ENCODE peak calls at places on chromosomes 4 and X, in seven cellular contexts. One of them, this sample, is unnamed. For H3K4me1, the result is how much of the 10 kb centered on the place peaks cover.

GRCh38 chr4:149884529-149885206 is 69.0 kb upstream of the IQCM start:
- ATAC-seq in gastrocnemius medialis: no peak
- ATAC-seq in lower lobe of right lung: peak
- ATAC-seq in RWPE2: no peak
- ATAC-seq in heart right ventricle: no peak
- ATAC-seq in right cardiac atrium: peak
- ATAC-seq in Panc1: no peak
- ATAC-seq in this sample: no peak

GRCh38 chr4:169050308-169050707 is 40.3 kb upstream of the CBR4 start:
- ATAC-seq in gastrocnemius medialis: peak
- ATAC-seq in lower lobe of right lung: peak
- ATAC-seq in RWPE2: no peak
- ATAC-seq in heart right ventricle: peak
- ATAC-seq in right cardiac atrium: peak
- ATAC-seq in Panc1: no peak
- ATAC-seq in this sample: peak

GRCh38 chr4:3410401-3411135 is 31.2 kb upstream of the HGFAC start:
- ATAC-seq in gastrocnemius medialis: no peak
- ATAC-seq in lower lobe of right lung: no peak
- ATAC-seq in RWPE2: no peak
- ATAC-seq in heart right ventricle: no peak
- ATAC-seq in right cardiac atrium: no peak
- ATAC-seq in Panc1: no peak
- ATAC-seq in this sample: no peak

GRCh38 chr4:90012918-90013317 is 114.3 kb upstream of the CCSER1 start:
- ATAC-seq in gastrocnemius medialis: no peak
- ATAC-seq in lower lobe of right lung: no peak
- ATAC-seq in RWPE2: no peak
- ATAC-seq in heart right ventricle: no peak
- ATAC-seq in right cardiac atrium: no peak
- ATAC-seq in Panc1: no peak
- ATAC-seq in this sample: no peak

GRCh38 chrX:37754518-37754917 is 25.3 kb upstream of the CYBB start:
- ATAC-seq in gastrocnemius medialis: no peak
- ATAC-seq in lower lobe of right lung: no peak
- ATAC-seq in RWPE2: no peak
- ATAC-seq in heart right ventricle: no peak
- ATAC-seq in right cardiac atrium: no peak
- ATAC-seq in Panc1: no peak
- ATAC-seq in this sample: no peak

GRCh38 chr4:80062527-80062926 is 10.5 kb downstream of the ANTXR2 start:
- ATAC-seq in gastrocnemius medialis: no peak
- ATAC-seq in lower lobe of right lung: no peak
- ATAC-seq in RWPE2: no peak
- ATAC-seq in heart right ventricle: no peak
- ATAC-seq in right cardiac atrium: no peak
- ATAC-seq in Panc1: no peak
- ATAC-seq in this sample: no peak

GRCh38 chr4:184416913-184417734 is 57.2 kb downstream of the IRF2 start:
- ATAC-seq in gastrocnemius medialis: no peak
- ATAC-seq in lower lobe of right lung: peak
- ATAC-seq in RWPE2: peak
- ATAC-seq in heart right ventricle: no peak
- ATAC-seq in right cardiac atrium: peak
- ATAC-seq in Panc1: peak
- ATAC-seq in this sample: peak

GRCh38 chr4:68218044-68218443 is 27.4 kb downstream of the TMPRSS11B start:
- ATAC-seq in gastrocnemius medialis: no peak
- ATAC-seq in lower lobe of right lung: no peak
- ATAC-seq in RWPE2: peak
- ATAC-seq in heart right ventricle: no peak
- ATAC-seq in right cardiac atrium: no peak
- ATAC-seq in Panc1: no peak
- ATAC-seq in this sample: no peak

GRCh38 chrX:136687457-136687856 is 39.5 kb downstream of the CD40LG start:
- ATAC-seq in gastrocnemius medialis: no peak
- ATAC-seq in lower lobe of right lung: no peak
- ATAC-seq in RWPE2: no peak
- ATAC-seq in heart right ventricle: no peak
- ATAC-seq in right cardiac atrium: no peak
- ATAC-seq in Panc1: no peak
- ATAC-seq in this sample: no peak

GRCh38 chr4:89306486-89307184 is 965 bp downstream of the GPRIN3 start:
- ATAC-seq in gastrocnemius medialis: no peak
- ATAC-seq in lower lobe of right lung: peak
- ATAC-seq in RWPE2: no peak
- ATAC-seq in heart right ventricle: no peak
- ATAC-seq in right cardiac atrium: no peak
- ATAC-seq in Panc1: no peak
- ATAC-seq in this sample: no peak

GRCh38 chr4:130131536-130131935 is 1035.6 kb downstream of the C4orf33 start:
- ATAC-seq in gastrocnemius medialis: no peak
- ATAC-seq in lower lobe of right lung: no peak
- ATAC-seq in RWPE2: no peak
- ATAC-seq in heart right ventricle: no peak
- ATAC-seq in right cardiac atrium: no peak
- ATAC-seq in Panc1: no peak
- ATAC-seq in this sample: no peak

GRCh38 chr4:176189891-176190795 is 5.2 kb downstream of the SPATA4 start:
- ATAC-seq in gastrocnemius medialis: no peak
- ATAC-seq in lower lobe of right lung: no peak
- ATAC-seq in RWPE2: no peak
- ATAC-seq in heart right ventricle: no peak
- ATAC-seq in right cardiac atrium: no peak
- ATAC-seq in Panc1: no peak
- ATAC-seq in this sample: no peak

GRCh38 chr4:143921160-143921559 is 15.8 kb upstream of the GYPE start:
- ATAC-seq in gastrocnemius medialis: no peak
- ATAC-seq in lower lobe of right lung: no peak
- ATAC-seq in RWPE2: no peak
- ATAC-seq in heart right ventricle: no peak
- ATAC-seq in right cardiac atrium: no peak
- ATAC-seq in Panc1: no peak
- ATAC-seq in this sample: no peak

GRCh38 chrX:34656842-34657780 is at the start of gene TMEM47:
- ATAC-seq in gastrocnemius medialis: peak
- ATAC-seq in lower lobe of right lung: peak
- ATAC-seq in RWPE2: peak
- ATAC-seq in heart right ventricle: peak
- ATAC-seq in right cardiac atrium: peak
- ATAC-seq in Panc1: peak
- ATAC-seq in this sample: peak

GRCh38 chrX:65706041-65706828 is 38.8 kb downstream of the MSN start:
- ATAC-seq in gastrocnemius medialis: peak
- ATAC-seq in lower lobe of right lung: peak
- ATAC-seq in RWPE2: peak
- ATAC-seq in heart right ventricle: peak
- ATAC-seq in right cardiac atrium: peak
- ATAC-seq in Panc1: peak
- ATAC-seq in this sample: peak

GRCh38 chrX:67953658-67954057 is 409.8 kb downstream of the AR start:
- ATAC-seq in gastrocnemius medialis: no peak
- ATAC-seq in lower lobe of right lung: no peak
- ATAC-seq in RWPE2: no peak
- ATAC-seq in heart right ventricle: no peak
- ATAC-seq in right cardiac atrium: no peak
- ATAC-seq in Panc1: no peak
- ATAC-seq in this sample: no peak

GRCh38 chr4:33255507-33255906 is 2535.3 kb downstream of the PCDH7 start:
- ATAC-seq in gastrocnemius medialis: no peak
- ATAC-seq in lower lobe of right lung: no peak
- ATAC-seq in RWPE2: no peak
- ATAC-seq in heart right ventricle: no peak
- ATAC-seq in right cardiac atrium: no peak
- ATAC-seq in Panc1: no peak
- ATAC-seq in this sample: no peak

GRCh38 chr4:154807042-154807630 is 26.1 kb downstream of the RBM46 start:
- ATAC-seq in gastrocnemius medialis: no peak
- ATAC-seq in lower lobe of right lung: no peak
- ATAC-seq in RWPE2: peak
- ATAC-seq in heart right ventricle: no peak
- ATAC-seq in right cardiac atrium: no peak
- ATAC-seq in Panc1: no peak
- ATAC-seq in this sample: no peak

GRCh38 chrX:54817220-54817820 is 9.8 kb downstream of the MAGED2 start:
- ATAC-seq in gastrocnemius medialis: no peak
- ATAC-seq in lower lobe of right lung: no peak
- ATAC-seq in RWPE2: no peak
- ATAC-seq in heart right ventricle: peak
- ATAC-seq in right cardiac atrium: no peak
- ATAC-seq in Panc1: no peak
- ATAC-seq in this sample: no peak

GRCh38 chrX:12986164-12986779 is 11.4 kb downstream of the TMSB4X start:
- ATAC-seq in gastrocnemius medialis: no peak
- ATAC-seq in lower lobe of right lung: no peak
- ATAC-seq in RWPE2: no peak
- ATAC-seq in heart right ventricle: no peak
- ATAC-seq in right cardiac atrium: no peak
- ATAC-seq in Panc1: no peak
- ATAC-seq in this sample: no peak

GRCh38 chr4:150619032-150619431 is 37.1 kb downstream of the MAB21L2 start:
- ATAC-seq in gastrocnemius medialis: no peak
- ATAC-seq in lower lobe of right lung: no peak
- ATAC-seq in RWPE2: no peak
- ATAC-seq in heart right ventricle: no peak
- ATAC-seq in right cardiac atrium: no peak
- ATAC-seq in Panc1: no peak
- ATAC-seq in this sample: no peak

DNA sequence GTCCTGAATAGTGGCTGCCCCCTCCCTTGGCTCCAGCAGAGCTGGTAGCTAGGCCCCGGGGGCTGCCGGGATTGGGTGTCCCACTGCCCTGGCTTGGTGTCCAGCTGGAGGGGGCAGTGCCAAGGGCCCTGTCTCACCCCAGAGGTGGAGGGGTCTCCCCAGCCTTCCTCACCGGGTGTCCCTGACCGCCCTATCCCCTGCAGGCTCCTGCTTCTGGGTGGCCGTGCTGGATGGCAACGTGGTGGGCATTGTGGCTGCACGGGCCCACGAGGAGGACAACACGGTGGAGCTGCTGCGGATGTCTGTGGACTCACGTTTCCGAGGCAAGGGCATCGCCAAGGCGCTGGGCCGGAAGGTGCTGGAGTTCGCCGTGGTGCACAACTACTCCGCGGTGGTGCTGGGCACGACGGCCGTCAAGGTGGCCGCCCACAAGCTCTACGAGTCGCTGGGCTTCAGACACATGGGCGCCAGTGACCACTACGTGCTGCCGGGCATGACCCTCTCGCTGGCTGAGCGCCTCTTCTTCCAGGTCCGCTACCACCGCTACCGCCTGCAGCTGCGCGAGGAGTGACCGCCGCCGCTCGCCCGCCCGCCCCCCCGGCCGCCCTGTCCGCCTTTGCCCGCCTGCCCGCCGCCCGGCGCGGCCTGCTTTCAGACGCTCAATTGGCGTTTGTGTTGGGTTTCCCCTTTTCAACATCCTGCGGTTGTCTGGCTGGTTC is 4.6 kb downstream of the NAT8L start:
- ATAC-seq in gastrocnemius medialis: no peak
- ATAC-seq in lower lobe of right lung: no peak
- ATAC-seq in RWPE2: no peak
- ATAC-seq in heart right ventricle: no peak
- ATAC-seq in right cardiac atrium: no peak
- ATAC-seq in Panc1: no peak
- ATAC-seq in this sample: no peak
- H3K4me1 ChIP-seq in gastrocnemius medialis: under half
- H3K4me1 ChIP-seq in lower lobe of right lung: under half
- H3K4me1 ChIP-seq in RWPE2: under half
- H3K4me1 ChIP-seq in heart right ventricle: under half
- H3K4me1 ChIP-seq in right cardiac atrium: under half
- H3K4me1 ChIP-seq in Panc1: under half
- H3K4me1 ChIP-seq in this sample: under half

GRCh38 chr4:52637116-52637515 is 22.0 kb downstream of the USP46 start:
- ATAC-seq in gastrocnemius medialis: no peak
- ATAC-seq in lower lobe of right lung: no peak
- ATAC-seq in RWPE2: no peak
- ATAC-seq in heart right ventricle: peak
- ATAC-seq in right cardiac atrium: no peak
- ATAC-seq in Panc1: no peak
- ATAC-seq in this sample: no peak

GRCh38 chr4:52635560-52635959 is 23.5 kb downstream of the USP46 start:
- ATAC-seq in gastrocnemius medialis: no peak
- ATAC-seq in lower lobe of right lung: no peak
- ATAC-seq in RWPE2: no peak
- ATAC-seq in heart right ventricle: no peak
- ATAC-seq in right cardiac atrium: no peak
- ATAC-seq in Panc1: no peak
- ATAC-seq in this sample: no peak

GRCh38 chr4:52640808-52641595 is 18.1 kb downstream of the USP46 start:
- ATAC-seq in gastrocnemius medialis: no peak
- ATAC-seq in lower lobe of right lung: no peak
- ATAC-seq in RWPE2: peak
- ATAC-seq in heart right ventricle: no peak
- ATAC-seq in right cardiac atrium: no peak
- ATAC-seq in Panc1: no peak
- ATAC-seq in this sample: no peak

GRCh38 chr4:52641853-52642563 is 17.1 kb downstream of the USP46 start:
- ATAC-seq in gastrocnemius medialis: no peak
- ATAC-seq in lower lobe of right lung: no peak
- ATAC-seq in RWPE2: peak
- ATAC-seq in heart right ventricle: no peak
- ATAC-seq in right cardiac atrium: no peak
- ATAC-seq in Panc1: no peak
- ATAC-seq in this sample: no peak

GRCh38 chr4:52638717-52639116 is 20.4 kb downstream of the USP46 start:
- ATAC-seq in gastrocnemius medialis: no peak
- ATAC-seq in lower lobe of right lung: no peak
- ATAC-seq in RWPE2: no peak
- ATAC-seq in heart right ventricle: no peak
- ATAC-seq in right cardiac atrium: no peak
- ATAC-seq in Panc1: no peak
- ATAC-seq in this sample: no peak
- H3K27ac ChIP-seq in gastrocnemius medialis: no peak
- H3K27ac ChIP-seq in lower lobe of right lung: no peak
- H3K27ac ChIP-seq in RWPE2: no peak
- H3K27ac ChIP-seq in heart right ventricle: no peak
- H3K27ac ChIP-seq in right cardiac atrium: no peak
- H3K27ac ChIP-seq in Panc1: no peak
- H3K27ac ChIP-seq in this sample: no peak

GRCh38 chr4:86453044-86453501 is 93.2 kb upstream of the MAPK10 start:
- ATAC-seq in gastrocnemius medialis: no peak
- ATAC-seq in lower lobe of right lung: no peak
- ATAC-seq in RWPE2: no peak
- ATAC-seq in heart right ventricle: peak
- ATAC-seq in right cardiac atrium: peak
- ATAC-seq in Panc1: no peak
- ATAC-seq in this sample: peak
- H3K4me1 ChIP-seq in gastrocnemius medialis: under half
- H3K4me1 ChIP-seq in lower lobe of right lung: under half
- H3K4me1 ChIP-seq in RWPE2: under half
- H3K4me1 ChIP-seq in heart right ventricle: under half
- H3K4me1 ChIP-seq in right cardiac atrium: under half
- H3K4me1 ChIP-seq in Panc1: under half
- H3K4me1 ChIP-seq in this sample: under half

DNA sequence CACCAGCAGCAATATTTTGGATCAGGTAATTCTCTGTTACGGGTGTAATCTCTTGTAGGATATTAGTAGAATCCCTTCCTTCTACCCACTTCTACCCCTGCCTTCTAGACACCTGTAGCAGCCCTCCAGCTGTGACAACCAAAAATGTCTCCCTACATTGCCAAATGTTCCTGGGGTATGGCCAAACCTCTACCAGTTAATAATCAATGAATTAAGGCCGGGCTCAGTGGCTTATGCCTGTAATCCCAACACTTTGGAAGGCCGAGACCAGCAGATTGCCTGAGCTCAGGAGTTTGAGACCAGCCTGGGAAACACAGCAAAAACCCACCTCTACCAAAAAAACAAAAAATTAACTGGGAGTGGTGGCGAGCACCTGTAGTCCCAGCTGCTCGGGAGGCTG is 9.9 kb downstream of the MAML3 start:
- ATAC-seq in gastrocnemius medialis: no peak
- ATAC-seq in lower lobe of right lung: no peak
- ATAC-seq in RWPE2: no peak
- ATAC-seq in heart right ventricle: no peak
- ATAC-seq in right cardiac atrium: no peak
- ATAC-seq in Panc1: no peak
- ATAC-seq in this sample: no peak
- H3K27ac ChIP-seq in gastrocnemius medialis: no peak
- H3K27ac ChIP-seq in lower lobe of right lung: no peak
- H3K27ac ChIP-seq in RWPE2: no peak
- H3K27ac ChIP-seq in heart right ventricle: no peak
- H3K27ac ChIP-seq in right cardiac atrium: no peak
- H3K27ac ChIP-seq in Panc1: no peak
- H3K27ac ChIP-seq in this sample: no peak

This sample was measured in gastroesophageal sphincter.